ENCODE peak calls at places on chromosomes 2 and 18, in four cellular contexts. One of them, this sample, is unnamed.

GRCh38 chr2:197198890-197199289 is 111.7 kb downstream of the ANKRD44 start:
- DNase-seq in A549: no peak
- DNase-seq in left ventricle myocardium inferior: peak; percentile 47
- DNase-seq in brain microvascular endothelial cell: no peak
- DNase-seq in this sample: no peak

GRCh38 chr2:223735035-223735640 is 102.2 kb downstream of the AP1S3 start:
- DNase-seq in brain microvascular endothelial cell: peak; percentile 55
- DNase-seq in left ventricle myocardium inferior: no peak
- DNase-seq in A549: no peak
- DNase-seq in this sample: no peak

GRCh38 chr2:41872646-41873045 is 175.2 kb upstream of the PKDCC start:
- DNase-seq in left ventricle myocardium inferior: no peak
- DNase-seq in A549: no peak
- DNase-seq in brain microvascular endothelial cell: peak; percentile 53
- DNase-seq in this sample: no peak

GRCh38 chr2:150792780-150793300 is 305.4 kb upstream of the RND3 start:
- DNase-seq in brain microvascular endothelial cell: no peak
- DNase-seq in left ventricle myocardium inferior: no peak
- DNase-seq in A549: no peak
- DNase-seq in this sample: no peak

GRCh38 chr2:172725284-172725683 is 10.4 kb upstream of the RAPGEF4 start:
- DNase-seq in brain microvascular endothelial cell: no peak
- DNase-seq in A549: no peak
- DNase-seq in left ventricle myocardium inferior: no peak
- DNase-seq in this sample: no peak

GRCh38 chr2:85998071-85998991 is 107.4 kb downstream of the POLR1A start:
- DNase-seq in brain microvascular endothelial cell: peak; percentile 45
- DNase-seq in A549: no peak
- DNase-seq in left ventricle myocardium inferior: peak; percentile 45
- DNase-seq in this sample: no peak

GRCh38 chr2:168773719-168774521 is 28.5 kb upstream of the NOSTRIN start:
- DNase-seq in left ventricle myocardium inferior: peak; percentile 31
- DNase-seq in A549: peak; percentile 64
- DNase-seq in brain microvascular endothelial cell: peak; percentile 67
- DNase-seq in this sample: peak; percentile 9

GRCh38 chr2:232339121-232340081 is 39.1 kb upstream of the ALPP start:
- DNase-seq in brain microvascular endothelial cell: no peak
- DNase-seq in left ventricle myocardium inferior: peak; percentile 11
- DNase-seq in A549: no peak
- DNase-seq in this sample: no peak

GRCh38 chr2:128026422-128027277 is 1.2 kb downstream of the SAP130 start:
- DNase-seq in brain microvascular endothelial cell: no peak
- DNase-seq in A549: no peak
- DNase-seq in left ventricle myocardium inferior: no peak
- DNase-seq in this sample: no peak

GRCh38 chr2:44716131-44716530 is 225.4 kb upstream of the SIX3 start:
- DNase-seq in left ventricle myocardium inferior: no peak
- DNase-seq in A549: no peak
- DNase-seq in brain microvascular endothelial cell: no peak
- DNase-seq in this sample: no peak

GRCh38 chr2:214489702-214490101 is 78.8 kb downstream of the VWC2L start:
- DNase-seq in brain microvascular endothelial cell: no peak
- DNase-seq in A549: no peak
- DNase-seq in left ventricle myocardium inferior: no peak
- DNase-seq in this sample: no peak

GRCh38 chr2:80016166-80016565 is 288.4 kb downstream of the LRRTM1 start:
- DNase-seq in A549: no peak
- DNase-seq in brain microvascular endothelial cell: no peak
- DNase-seq in left ventricle myocardium inferior: no peak
- DNase-seq in this sample: no peak

GRCh38 chr18:56841836-56842235 is 190.7 kb downstream of the WDR7 start:
- DNase-seq in left ventricle myocardium inferior: no peak
- DNase-seq in brain microvascular endothelial cell: no peak
- DNase-seq in A549: no peak
- DNase-seq in this sample: no peak

GRCh38 chr18:48140738-48141137 is 210.3 kb upstream of the SMAD2 start:
- DNase-seq in A549: no peak
- DNase-seq in left ventricle myocardium inferior: no peak
- DNase-seq in brain microvascular endothelial cell: no peak
- DNase-seq in this sample: no peak

GRCh38 chr2:47046271-47046670 is 108.8 kb downstream of the STPG4 start:
- DNase-seq in A549: no peak
- DNase-seq in brain microvascular endothelial cell: no peak
- DNase-seq in left ventricle myocardium inferior: no peak
- DNase-seq in this sample: no peak

GRCh38 chr2:68253211-68254068 is 1.1 kb upstream of the PPP3R1 start:
- DNase-seq in A549: peak; percentile 51
- DNase-seq in brain microvascular endothelial cell: no peak
- DNase-seq in left ventricle myocardium inferior: no peak
- DNase-seq in this sample: no peak

GRCh38 chr2:231411871-231412615 is 16.5 kb downstream of the B3GNT7 start:
- DNase-seq in left ventricle myocardium inferior: peak; percentile 84
- DNase-seq in A549: peak; percentile 84
- DNase-seq in brain microvascular endothelial cell: peak; percentile 73
- DNase-seq in this sample: peak; percentile 19

GRCh38 chr2:144607899-144608477 is 88.1 kb upstream of the ZEB2 start:
- DNase-seq in left ventricle myocardium inferior: peak; percentile 30
- DNase-seq in A549: no peak
- DNase-seq in brain microvascular endothelial cell: peak; percentile 51
- DNase-seq in this sample: peak; percentile 78

GRCh38 chr18:24831871-24832665 is 371.6 kb downstream of the HRH4 start:
- DNase-seq in left ventricle myocardium inferior: no peak
- DNase-seq in brain microvascular endothelial cell: no peak
- DNase-seq in A549: no peak
- DNase-seq in this sample: no peak

GRCh38 chr2:166612214-166612613 is 118.2 kb upstream of the SCN7A start:
- DNase-seq in A549: no peak
- DNase-seq in brain microvascular endothelial cell: no peak
- DNase-seq in left ventricle myocardium inferior: no peak
- DNase-seq in this sample: no peak

GRCh38 chr2:150832686-150833085 is 345.2 kb upstream of the RND3 start:
- DNase-seq in A549: no peak
- DNase-seq in brain microvascular endothelial cell: no peak
- DNase-seq in left ventricle myocardium inferior: no peak
- DNase-seq in this sample: no peak

GRCh38 chr2:234444888-234445287 is 52.0 kb downstream of the ARL4C start:
- DNase-seq in A549: no peak
- DNase-seq in left ventricle myocardium inferior: peak; percentile 24
- DNase-seq in brain microvascular endothelial cell: peak; percentile 90
- DNase-seq in this sample: peak; percentile 55

GRCh38 chr2:99067871-99068270 is 73.6 kb upstream of the C2orf15 start:
- DNase-seq in left ventricle myocardium inferior: no peak
- DNase-seq in A549: no peak
- DNase-seq in brain microvascular endothelial cell: no peak
- DNase-seq in this sample: no peak

GRCh38 chr2:3291750-3292149 is 85.9 kb downstream of the EIPR1 start:
- DNase-seq in brain microvascular endothelial cell: no peak
- DNase-seq in A549: no peak
- DNase-seq in left ventricle myocardium inferior: no peak
- DNase-seq in this sample: no peak

GRCh38 chr2:66733361-66733760 is 298.4 kb downstream of the MEIS1 start:
- DNase-seq in brain microvascular endothelial cell: no peak
- DNase-seq in A549: no peak
- DNase-seq in left ventricle myocardium inferior: no peak
- DNase-seq in this sample: no peak

GRCh38 chr2:37635359-37636208 is 35.9 kb downstream of the CDC42EP3 start:
- DNase-seq in A549: no peak
- DNase-seq in brain microvascular endothelial cell: peak; percentile 90
- DNase-seq in left ventricle myocardium inferior: no peak
- DNase-seq in this sample: peak; percentile 83

GRCh38 chr2:170571612-170572011 is 143.5 kb upstream of the SP5 start:
- DNase-seq in A549: no peak
- DNase-seq in left ventricle myocardium inferior: no peak
- DNase-seq in brain microvascular endothelial cell: no peak
- DNase-seq in this sample: no peak

GRCh38 chr2:159807183-159808037 is 9.4 kb upstream of the CD302 start:
- DNase-seq in brain microvascular endothelial cell: peak; percentile 51
- DNase-seq in A549: peak; percentile 72
- DNase-seq in left ventricle myocardium inferior: no peak
- DNase-seq in this sample: no peak

GRCh38 chr2:3638456-3638810 is 19.6 kb upstream of the ALLC start:
- DNase-seq in A549: no peak
- DNase-seq in left ventricle myocardium inferior: no peak
- DNase-seq in brain microvascular endothelial cell: no peak
- DNase-seq in this sample: no peak

GRCh38 chr18:60197233-60197632 is 175.3 kb downstream of the MC4R start:
- DNase-seq in A549: no peak
- DNase-seq in left ventricle myocardium inferior: no peak
- DNase-seq in brain microvascular endothelial cell: no peak
- DNase-seq in this sample: no peak

GRCh38 chr2:176562359-176563043 is 293.3 kb downstream of the MTX2 start:
- DNase-seq in left ventricle myocardium inferior: no peak
- DNase-seq in A549: peak; percentile 75
- DNase-seq in brain microvascular endothelial cell: peak; percentile 55
- DNase-seq in this sample: no peak

GRCh38 chr18:26546170-26546874 is 2.0 kb downstream of the KCTD1 start:
- DNase-seq in left ventricle myocardium inferior: no peak
- DNase-seq in A549: peak; percentile 21
- DNase-seq in brain microvascular endothelial cell: no peak
- DNase-seq in this sample: no peak
- H3K4me3 ChIP-seq in left ventricle myocardium inferior: peak overlapping the region; percentile 81
- H3K4me3 ChIP-seq in A549: peak overlapping the region; percentile 91
- H3K4me3 ChIP-seq in brain microvascular endothelial cell: peak overlapping the region; percentile 71
- H3K4me3 ChIP-seq in this sample: peak overlapping the region; percentile 25

DNA sequence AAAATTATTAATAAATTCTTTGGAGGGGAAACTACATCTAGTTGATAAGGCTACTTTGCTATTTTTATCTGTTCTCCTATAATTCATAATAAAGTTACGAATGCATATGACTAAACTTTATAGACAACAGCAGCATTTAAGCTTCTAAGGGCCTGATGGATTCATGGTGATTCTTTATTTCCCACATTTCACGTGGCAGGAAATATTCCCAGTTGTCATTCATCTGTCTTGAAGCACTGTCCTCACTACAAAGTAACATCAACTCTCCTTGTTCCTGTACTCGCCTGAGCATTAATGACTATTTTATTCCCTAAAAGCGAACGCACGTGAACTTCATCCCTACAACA is 2.6 kb downstream of the SATB2 start:
- DNase-seq in left ventricle myocardium inferior: no peak
- DNase-seq in A549: no peak
- DNase-seq in brain microvascular endothelial cell: no peak
- DNase-seq in this sample: no peak
- H3K4me3 ChIP-seq in left ventricle myocardium inferior: peak overlapping the region; percentile 41
- H3K4me3 ChIP-seq in A549: peak overlapping the region; percentile 83
- H3K4me3 ChIP-seq in brain microvascular endothelial cell: peak overlapping the region; percentile 77
- H3K4me3 ChIP-seq in this sample: no peak overlapping the region

GRCh38 chr2:95026471-95027368 is 1.2 kb downstream of the MAL start:
- DNase-seq in A549: no peak
- DNase-seq in brain microvascular endothelial cell: no peak
- DNase-seq in left ventricle myocardium inferior: no peak
- DNase-seq in this sample: no peak
- H3K4me3 ChIP-seq in A549: peak overlapping the region; percentile 49
- H3K4me3 ChIP-seq in brain microvascular endothelial cell: no peak overlapping the region
- H3K4me3 ChIP-seq in left ventricle myocardium inferior: peak overlapping the region; percentile 68
- H3K4me3 ChIP-seq in this sample: no peak overlapping the region

DNA sequence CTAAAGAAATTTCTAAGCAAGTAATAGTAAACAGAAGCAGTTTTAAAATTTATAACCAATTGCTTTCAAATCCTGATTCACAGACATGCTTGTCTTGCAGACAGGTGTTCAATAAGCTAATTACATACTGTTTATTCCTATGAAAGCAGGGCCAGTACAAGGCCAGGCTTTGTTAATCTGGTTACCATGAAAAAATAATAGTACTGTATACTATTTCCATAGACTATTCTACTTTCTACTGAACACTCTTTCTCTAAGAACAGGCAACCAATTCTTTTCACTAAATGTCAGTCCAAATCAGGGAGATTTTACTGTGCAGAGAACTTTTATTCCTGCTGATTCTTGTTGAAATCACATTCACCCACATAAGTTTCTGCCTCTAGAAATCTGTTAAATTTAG is 2.9 kb upstream of the SRSF7 start:
- DNase-seq in left ventricle myocardium inferior: no peak
- DNase-seq in brain microvascular endothelial cell: no peak
- DNase-seq in A549: no peak
- DNase-seq in this sample: no peak
- H3K4me3 ChIP-seq in left ventricle myocardium inferior: peak overlapping the region; percentile 42
- H3K4me3 ChIP-seq in brain microvascular endothelial cell: no peak overlapping the region
- H3K4me3 ChIP-seq in A549: no peak overlapping the region
- H3K4me3 ChIP-seq in this sample: no peak overlapping the region

GRCh38 chr2:29811378-29811777 is 110.0 kb downstream of the ALK start:
- DNase-seq in brain microvascular endothelial cell: no peak
- DNase-seq in left ventricle myocardium inferior: no peak
- DNase-seq in A549: no peak
- DNase-seq in this sample: no peak

GRCh38 chr2:29808321-29808720 is 113.1 kb downstream of the ALK start:
- DNase-seq in brain microvascular endothelial cell: no peak
- DNase-seq in A549: no peak
- DNase-seq in left ventricle myocardium inferior: no peak
- DNase-seq in this sample: no peak

GRCh38 chr2:29806461-29806860 is 114.9 kb downstream of the ALK start:
- DNase-seq in left ventricle myocardium inferior: no peak
- DNase-seq in A549: no peak
- DNase-seq in brain microvascular endothelial cell: no peak
- DNase-seq in this sample: no peak

DNA sequence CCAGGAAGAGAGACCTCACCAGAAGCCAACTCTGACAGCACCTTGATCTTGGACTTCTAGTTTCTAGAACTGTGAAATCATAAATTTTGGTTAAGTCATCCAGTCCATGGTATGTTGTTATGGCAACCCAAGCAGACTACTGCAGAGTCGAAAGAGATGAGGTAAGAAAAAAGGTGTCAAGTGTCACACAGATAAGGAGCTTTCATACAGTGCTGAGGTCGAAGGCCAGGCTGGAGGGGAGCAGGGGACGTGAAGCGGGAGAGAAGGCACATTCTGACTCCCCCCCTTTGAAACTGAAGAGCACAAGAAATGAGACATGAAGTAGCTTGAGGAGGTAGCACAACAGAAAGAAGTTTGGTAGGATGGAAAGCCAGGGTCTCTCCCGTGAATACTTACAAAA is 110.4 kb downstream of the ALK start:
- DNase-seq in brain microvascular endothelial cell: no peak
- DNase-seq in A549: no peak
- DNase-seq in left ventricle myocardium inferior: no peak
- DNase-seq in this sample: no peak
- H3K4me3 ChIP-seq in brain microvascular endothelial cell: no peak overlapping the region
- H3K4me3 ChIP-seq in A549: no peak overlapping the region
- H3K4me3 ChIP-seq in left ventricle myocardium inferior: no peak overlapping the region
- H3K4me3 ChIP-seq in this sample: no peak overlapping the region

GRCh38 chr2:239223029-239223329 is 177.8 kb downstream of the HDAC4 start:
- DNase-seq in A549: no peak
- DNase-seq in brain microvascular endothelial cell: no peak
- DNase-seq in left ventricle myocardium inferior: no peak
- DNase-seq in this sample: peak; percentile 45

GRCh38 chr2:239220976-239221375 is 179.8 kb downstream of the HDAC4 start:
- DNase-seq in brain microvascular endothelial cell: no peak
- DNase-seq in left ventricle myocardium inferior: no peak
- DNase-seq in A549: no peak
- DNase-seq in this sample: no peak

GRCh38 chr2:239224249-239224605 is 176.6 kb downstream of the HDAC4 start:
- DNase-seq in brain microvascular endothelial cell: no peak
- DNase-seq in A549: no peak
- DNase-seq in left ventricle myocardium inferior: no peak
- DNase-seq in this sample: no peak

GRCh38 chr2:239223330-239224248 is 177.2 kb downstream of the HDAC4 start:
- DNase-seq in A549: no peak
- DNase-seq in left ventricle myocardium inferior: no peak
- DNase-seq in brain microvascular endothelial cell: no peak
- DNase-seq in this sample: peak; percentile 45

GRCh38 chr2:239222346-239223028 is 178.3 kb downstream of the HDAC4 start:
- DNase-seq in left ventricle myocardium inferior: no peak
- DNase-seq in brain microvascular endothelial cell: no peak
- DNase-seq in A549: no peak
- DNase-seq in this sample: peak; percentile 39
- H3K4me3 ChIP-seq in left ventricle myocardium inferior: peak overlapping the region; percentile 51
- H3K4me3 ChIP-seq in brain microvascular endothelial cell: no peak overlapping the region
- H3K4me3 ChIP-seq in A549: no peak overlapping the region
- H3K4me3 ChIP-seq in this sample: no peak overlapping the region